ENCODE peak calls at places on chromosomes 1 and 21, in five cellular contexts. One of them, this sample, is unnamed. For H3K4me1, the result is how much of the 10 kb centered on the place peaks cover.

GRCh38 chr1:61221642-61222041 is 139.3 kb downstream of the NFIA start:
- DNase-seq in GM23248: peak
- DNase-seq in fibroblast of lung: peak
- DNase-seq in PC-3: no peak
- DNase-seq in neural progenitor cell: no peak
- DNase-seq in this sample: no peak

GRCh38 chr1:2463396-2463795 is 12.7 kb upstream of the PLCH2 start:
- DNase-seq in GM23248: peak
- DNase-seq in fibroblast of lung: no peak
- DNase-seq in PC-3: no peak
- DNase-seq in neural progenitor cell: no peak
- DNase-seq in this sample: no peak

GRCh38 chr1:23554481-23555224 is 4.6 kb downstream of the ID3 start:
- DNase-seq in GM23248: peak
- DNase-seq in fibroblast of lung: peak
- DNase-seq in PC-3: peak
- DNase-seq in neural progenitor cell: peak
- DNase-seq in this sample: no peak

GRCh38 chr1:220551001-220551400 is 23.1 kb downstream of the MARK1 start:
- DNase-seq in GM23248: no peak
- DNase-seq in fibroblast of lung: no peak
- DNase-seq in PC-3: no peak
- DNase-seq in neural progenitor cell: no peak
- DNase-seq in this sample: no peak

GRCh38 chr1:108097057-108097456 is 103.1 kb downstream of the SLC25A24 start:
- DNase-seq in GM23248: no peak
- DNase-seq in fibroblast of lung: no peak
- DNase-seq in PC-3: no peak
- DNase-seq in neural progenitor cell: no peak
- DNase-seq in this sample: no peak

GRCh38 chr1:11499825-11500331 is 20.9 kb downstream of the DISP3 start:
- DNase-seq in GM23248: no peak
- DNase-seq in fibroblast of lung: no peak
- DNase-seq in PC-3: no peak
- DNase-seq in neural progenitor cell: peak
- DNase-seq in this sample: no peak

GRCh38 chr1:35745124-35745730 is 24.6 kb downstream of the CLSPN start:
- DNase-seq in GM23248: no peak
- DNase-seq in fibroblast of lung: peak
- DNase-seq in PC-3: no peak
- DNase-seq in neural progenitor cell: no peak
- DNase-seq in this sample: no peak

GRCh38 chr21:46188226-46189212 is 4.3 kb upstream of the SPATC1L start:
- DNase-seq in GM23248: peak
- DNase-seq in fibroblast of lung: peak
- DNase-seq in PC-3: peak
- DNase-seq in neural progenitor cell: no peak
- DNase-seq in this sample: no peak

GRCh38 chr1:64754166-64754565 is 9.3 kb downstream of the RAVER2 start:
- DNase-seq in GM23248: no peak
- DNase-seq in fibroblast of lung: no peak
- DNase-seq in PC-3: no peak
- DNase-seq in neural progenitor cell: no peak
- DNase-seq in this sample: no peak

GRCh38 chr1:78547081-78547480 is 56.3 kb downstream of the PTGFR start:
- DNase-seq in GM23248: no peak
- DNase-seq in fibroblast of lung: no peak
- DNase-seq in PC-3: no peak
- DNase-seq in neural progenitor cell: no peak
- DNase-seq in this sample: no peak

GRCh38 chr1:22537441-22538139 is 25.7 kb upstream of the EPHA8 start:
- DNase-seq in GM23248: no peak
- DNase-seq in fibroblast of lung: no peak
- DNase-seq in PC-3: no peak
- DNase-seq in neural progenitor cell: no peak
- DNase-seq in this sample: no peak

GRCh38 chr1:228263636-228264035 is 55.8 kb downstream of the OBSCN start:
- DNase-seq in GM23248: no peak
- DNase-seq in fibroblast of lung: no peak
- DNase-seq in PC-3: no peak
- DNase-seq in neural progenitor cell: no peak
- DNase-seq in this sample: no peak

GRCh38 chr1:85048296-85049064 is at the start of gene MCOLN3:
- DNase-seq in GM23248: peak
- DNase-seq in fibroblast of lung: no peak
- DNase-seq in PC-3: peak
- DNase-seq in neural progenitor cell: peak
- DNase-seq in this sample: no peak

GRCh38 chr1:85378526-85378925 is 86.4 kb downstream of the DDAH1 start:
- DNase-seq in GM23248: no peak
- DNase-seq in fibroblast of lung: no peak
- DNase-seq in PC-3: no peak
- DNase-seq in neural progenitor cell: peak
- DNase-seq in this sample: no peak

GRCh38 chr1:243930822-243931671 is 81.0 kb upstream of the AKT3 start:
- DNase-seq in GM23248: no peak
- DNase-seq in fibroblast of lung: peak
- DNase-seq in PC-3: no peak
- DNase-seq in neural progenitor cell: peak
- DNase-seq in this sample: no peak

GRCh38 chr1:5889462-5889861 is 102.8 kb downstream of the NPHP4 start:
- DNase-seq in GM23248: no peak
- DNase-seq in fibroblast of lung: no peak
- DNase-seq in PC-3: no peak
- DNase-seq in neural progenitor cell: no peak
- DNase-seq in this sample: no peak

GRCh38 chr1:110136911-110137310 is 13.4 kb upstream of the SLC6A17 start:
- DNase-seq in GM23248: no peak
- DNase-seq in fibroblast of lung: no peak
- DNase-seq in PC-3: no peak
- DNase-seq in neural progenitor cell: peak
- DNase-seq in this sample: no peak

GRCh38 chr21:28734522-28735175 is 258.0 kb downstream of the LTN1 start:
- DNase-seq in GM23248: no peak
- DNase-seq in fibroblast of lung: no peak
- DNase-seq in PC-3: no peak
- DNase-seq in neural progenitor cell: no peak
- DNase-seq in this sample: no peak

GRCh38 chr1:241834733-241835377 is 13.1 kb upstream of the EXO1 start:
- DNase-seq in GM23248: peak
- DNase-seq in fibroblast of lung: peak
- DNase-seq in PC-3: peak
- DNase-seq in neural progenitor cell: peak
- DNase-seq in this sample: no peak

GRCh38 chr1:204041232-204041767 is 31.6 kb upstream of the SOX13 start:
- DNase-seq in GM23248: peak
- DNase-seq in fibroblast of lung: peak
- DNase-seq in PC-3: no peak
- DNase-seq in neural progenitor cell: no peak
- DNase-seq in this sample: no peak

GRCh38 chr1:66271904-66272254 is 262.1 kb upstream of the SGIP1 start:
- DNase-seq in GM23248: peak
- DNase-seq in fibroblast of lung: peak
- DNase-seq in PC-3: peak
- DNase-seq in neural progenitor cell: no peak
- DNase-seq in this sample: peak

GRCh38 chr21:34807146-34807880 is 138.5 kb downstream of the CLIC6 start:
- DNase-seq in GM23248: peak
- DNase-seq in fibroblast of lung: peak
- DNase-seq in PC-3: peak
- DNase-seq in neural progenitor cell: no peak
- DNase-seq in this sample: no peak

GRCh38 chr1:67892451-67893125 is 59.3 kb upstream of the GNG12 start:
- DNase-seq in GM23248: peak
- DNase-seq in fibroblast of lung: peak
- DNase-seq in PC-3: no peak
- DNase-seq in neural progenitor cell: no peak
- DNase-seq in this sample: no peak

GRCh38 chr1:111441573-111442192 is 7.4 kb downstream of the WDR77 start:
- DNase-seq in GM23248: peak
- DNase-seq in fibroblast of lung: peak
- DNase-seq in PC-3: peak
- DNase-seq in neural progenitor cell: peak
- DNase-seq in this sample: no peak

GRCh38 chr1:21914880-21915640 is 22.1 kb downstream of the HSPG2 start:
- DNase-seq in GM23248: peak
- DNase-seq in fibroblast of lung: no peak
- DNase-seq in PC-3: no peak
- DNase-seq in neural progenitor cell: no peak
- DNase-seq in this sample: no peak

GRCh38 chr1:164561461-164561860 is 2.5 kb downstream of the PBX1 start:
- DNase-seq in GM23248: peak
- DNase-seq in fibroblast of lung: peak
- DNase-seq in PC-3: peak
- DNase-seq in neural progenitor cell: no peak
- DNase-seq in this sample: no peak

GRCh38 chr1:164562947-164563346 is 4.0 kb downstream of the PBX1 start:
- DNase-seq in GM23248: no peak
- DNase-seq in fibroblast of lung: peak
- DNase-seq in PC-3: no peak
- DNase-seq in neural progenitor cell: no peak
- DNase-seq in this sample: no peak

GRCh38 chr1:164563821-164564251 is 4.9 kb downstream of the PBX1 start:
- DNase-seq in GM23248: peak
- DNase-seq in fibroblast of lung: peak
- DNase-seq in PC-3: no peak
- DNase-seq in neural progenitor cell: no peak
- DNase-seq in this sample: no peak

GRCh38 chr1:164561007-164561406 is 2.0 kb downstream of the PBX1 start:
- DNase-seq in GM23248: peak
- DNase-seq in fibroblast of lung: peak
- DNase-seq in PC-3: peak
- DNase-seq in neural progenitor cell: no peak
- DNase-seq in this sample: no peak

GRCh38 chr1:164565356-164565755 is 6.4 kb downstream of the PBX1 start:
- DNase-seq in GM23248: peak
- DNase-seq in fibroblast of lung: peak
- DNase-seq in PC-3: no peak
- DNase-seq in neural progenitor cell: peak
- DNase-seq in this sample: no peak
- H3K4me1 ChIP-seq in GM23248: under half
- H3K4me1 ChIP-seq in fibroblast of lung: under half
- H3K4me1 ChIP-seq in PC-3: under half
- H3K4me1 ChIP-seq in neural progenitor cell: under half
- H3K4me1 ChIP-seq in this sample: under half

GRCh38 chr1:19752083-19752696 is 47.5 kb downstream of the TMCO4 start:
- DNase-seq in GM23248: no peak
- DNase-seq in fibroblast of lung: no peak
- DNase-seq in PC-3: peak
- DNase-seq in neural progenitor cell: no peak
- DNase-seq in this sample: no peak
- H3K9ac ChIP-seq in GM23248: no peak
- H3K9ac ChIP-seq in fibroblast of lung: no peak
- H3K9ac ChIP-seq in PC-3: peak
- H3K9ac ChIP-seq in neural progenitor cell: no peak
- H3K9ac ChIP-seq in this sample: no peak

GRCh38 chr1:153262462-153263157 is 3.1 kb downstream of the LORICRIN start:
- DNase-seq in GM23248: no peak
- DNase-seq in fibroblast of lung: no peak
- DNase-seq in PC-3: no peak
- DNase-seq in neural progenitor cell: no peak
- DNase-seq in this sample: no peak
- TF ChIP-seq EZH2 in GM23248: no peak
- TF ChIP-seq EZH2 in fibroblast of lung: no peak
- TF ChIP-seq EZH2 in PC-3: peak
- TF ChIP-seq EZH2 in neural progenitor cell: no peak
- TF ChIP-seq EZH2 in this sample: peak

DNA sequence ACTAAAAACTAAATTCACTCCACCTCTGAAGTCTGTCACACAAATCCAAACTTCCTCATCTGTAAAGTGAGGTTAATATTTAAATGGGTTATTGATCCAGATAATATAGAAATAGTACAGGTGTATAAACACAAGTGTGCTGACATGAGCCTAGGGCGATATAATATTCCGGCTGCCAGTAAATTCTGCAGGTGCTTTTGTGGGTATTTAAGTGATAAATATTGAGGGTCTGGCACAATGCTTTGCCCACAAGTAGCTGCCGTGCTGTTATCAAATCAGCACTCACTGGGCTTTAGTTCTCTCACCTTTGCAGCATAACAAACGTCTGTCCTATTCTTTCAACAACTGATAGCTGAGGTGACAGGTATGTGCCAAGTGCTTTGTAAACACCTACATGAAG is 7.6 kb downstream of the PABPC4 start:
- DNase-seq in GM23248: no peak
- DNase-seq in fibroblast of lung: no peak
- DNase-seq in PC-3: no peak
- DNase-seq in neural progenitor cell: no peak
- DNase-seq in this sample: no peak
- H3K4me1 ChIP-seq in GM23248: under half
- H3K4me1 ChIP-seq in fibroblast of lung: under half
- H3K4me1 ChIP-seq in PC-3: under half
- H3K4me1 ChIP-seq in neural progenitor cell: under half
- H3K4me1 ChIP-seq in this sample: under half

DNA sequence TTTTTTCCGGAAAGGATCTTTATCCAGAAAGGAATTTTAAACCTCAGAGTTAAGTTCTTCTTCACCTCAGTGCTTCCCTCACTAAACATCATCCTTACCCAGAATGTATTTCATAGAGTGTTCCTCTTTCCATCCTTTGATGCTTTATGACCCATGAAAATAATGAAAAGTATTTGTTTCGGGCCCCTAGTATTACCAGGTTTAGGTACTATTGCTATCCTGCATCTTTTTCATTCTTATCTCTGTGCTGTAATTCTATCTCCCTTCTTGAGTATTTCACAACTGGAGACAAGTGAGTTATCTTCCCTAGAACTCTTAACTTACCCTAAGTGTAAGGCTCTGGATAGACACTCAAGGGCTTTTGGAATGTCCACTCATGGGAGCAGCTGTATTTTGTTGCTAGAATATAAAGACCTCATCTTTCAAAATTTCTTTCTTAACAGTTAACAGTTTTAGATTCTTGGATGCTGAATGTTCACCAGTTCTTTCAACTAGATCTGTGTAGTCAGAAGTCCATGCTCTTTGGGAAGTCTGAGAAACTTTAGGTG is 26.2 kb downstream of the UCK2 start:
- DNase-seq in GM23248: no peak
- DNase-seq in fibroblast of lung: peak
- DNase-seq in PC-3: no peak
- DNase-seq in neural progenitor cell: no peak
- DNase-seq in this sample: no peak
- H3K9ac ChIP-seq in GM23248: peak
- H3K9ac ChIP-seq in fibroblast of lung: peak
- H3K9ac ChIP-seq in PC-3: no peak
- H3K9ac ChIP-seq in neural progenitor cell: no peak
- H3K9ac ChIP-seq in this sample: no peak

GRCh38 chr1:31765516-31765915 is 1.4 kb upstream of the ADGRB2 start:
- DNase-seq in GM23248: no peak
- DNase-seq in fibroblast of lung: no peak
- DNase-seq in PC-3: no peak
- DNase-seq in neural progenitor cell: no peak
- DNase-seq in this sample: no peak

GRCh38 chr1:31762726-31763670 is 1.1 kb downstream of the ADGRB2 start:
- DNase-seq in GM23248: peak
- DNase-seq in fibroblast of lung: peak
- DNase-seq in PC-3: peak
- DNase-seq in neural progenitor cell: peak
- DNase-seq in this sample: no peak

GRCh38 chr1:31763671-31764306 is 351 bp downstream of the ADGRB2 start:
- DNase-seq in GM23248: peak
- DNase-seq in fibroblast of lung: no peak
- DNase-seq in PC-3: no peak
- DNase-seq in neural progenitor cell: peak
- DNase-seq in this sample: no peak

GRCh38 chr1:31764307-31765040 is at the start of gene ADGRB2:
- DNase-seq in GM23248: peak
- DNase-seq in fibroblast of lung: no peak
- DNase-seq in PC-3: peak
- DNase-seq in neural progenitor cell: peak
- DNase-seq in this sample: no peak

GRCh38 chr1:31765041-31765467 is 914 bp upstream of the ADGRB2 start:
- DNase-seq in GM23248: peak
- DNase-seq in fibroblast of lung: no peak
- DNase-seq in PC-3: peak
- DNase-seq in neural progenitor cell: peak
- DNase-seq in this sample: no peak
- TF ChIP-seq EZH2 in GM23248: no peak
- TF ChIP-seq EZH2 in fibroblast of lung: no peak
- TF ChIP-seq EZH2 in PC-3: no peak
- TF ChIP-seq EZH2 in neural progenitor cell: no peak
- TF ChIP-seq EZH2 in this sample: no peak